ENCODE peak calls at places on chromosomes 4 and X, in four cellular contexts. J is A549, S is HCT116, H is uterus. K is an unnamed sample.

GRCh38 chr4:26052663-26053534 is 138.9 kb downstream of the SMIM20 start:
- DNase-seq in J (no peak), S (no peak), H (no peak), K (no peak)

GRCh38 chr4:112060212-112060611 is 85.0 kb upstream of the FAM241A start:
- DNase-seq in J (peak), S (peak), H (no peak), K (no peak)

GRCh38 chr4:39620551-39620950 is 18.1 kb downstream of the SMIM14 start:
- DNase-seq in J (no peak), S (no peak), H (no peak), K (no peak)

GRCh38 chrX:121389976-121390709 is 342.7 kb downstream of the GLUD2 start:
- DNase-seq in J (no peak), S (peak), H (no peak), K (no peak)

GRCh38 chr4:60216752-60217151 is 983.4 kb upstream of the ADGRL3 start:
- DNase-seq in J (no peak), S (no peak), H (no peak), K (no peak)

GRCh38 chrX:137194164-137194563 is 160.4 kb upstream of the GPR101 start:
- DNase-seq in J (peak), S (peak), H (no peak), K (no peak)

GRCh38 chr4:185793716-185794115 is 18.3 kb downstream of the SORBS2 start:
- DNase-seq in J (no peak), S (no peak), H (no peak), K (no peak)

GRCh38 chrX:316351-317325 is 2.0 kb downstream of the GTPBP6 start:
- DNase-seq in J (no peak), S (no peak), H (peak), K (no peak)

GRCh38 chrX:84078991-84079390 is 109.0 kb downstream of the RPS6KA6 start:
- DNase-seq in J (no peak), S (no peak), H (no peak), K (no peak)

GRCh38 chr4:168850016-168850415 is 160.0 kb downstream of the CBR4 start:
- DNase-seq in J (no peak), S (no peak), H (no peak), K (no peak)

GRCh38 chrX:47311857-47312774 is 58.3 kb upstream of the ZNF157 start:
- DNase-seq in J (peak), S (peak), H (peak), K (peak)

GRCh38 chrX:47570794-47571193 is 9.8 kb downstream of the ARAF start:
- DNase-seq in J (no peak), S (no peak), H (no peak), K (no peak)

GRCh38 chr4:56906534-56906933 is 1.2 kb upstream of the REST start:
- DNase-seq in J (no peak), S (no peak), H (no peak), K (no peak)

GRCh38 chrX:47662144-47662657 is 3.2 kb upstream of the UXT start:
- DNase-seq in J (peak), S (no peak), H (no peak), K (no peak)

GRCh38 chr4:24212642-24213041 is 322.8 kb upstream of the PPARGC1A start:
- DNase-seq in J (no peak), S (no peak), H (no peak), K (no peak)

DNA sequence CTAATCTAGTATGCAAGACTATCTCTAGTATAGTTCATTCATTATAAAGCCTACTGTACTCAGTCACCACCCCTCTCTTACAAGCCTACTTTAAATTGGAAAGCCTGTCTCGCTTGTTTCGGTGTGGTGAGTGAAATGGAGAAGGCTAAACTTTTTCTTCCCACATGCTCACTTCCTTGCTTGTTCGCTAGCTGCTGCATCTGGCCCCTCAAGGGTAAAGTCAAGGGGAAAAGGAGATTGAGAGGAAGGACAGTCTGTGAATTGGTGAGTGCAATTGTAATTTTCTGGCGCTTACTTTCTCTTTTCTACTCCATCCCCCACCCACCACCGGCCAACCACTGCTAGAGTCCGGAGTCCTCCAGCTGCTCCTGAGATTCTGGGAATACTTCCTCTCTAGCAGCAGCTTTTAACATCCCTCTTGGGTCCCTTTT is 12.1 kb upstream of the ARAP2 start:
- DNase-seq in J (no peak), S (no peak), H (no peak), K (no peak)
- H3K4me3 ChIP-seq in J (no peak), S (no peak), H (no peak), K (no peak)

GRCh38 chrX:53266175-53266574 is 15.2 kb downstream of the IQSEC2 start:
- DNase-seq in J (peak), S (no peak), H (no peak), K (no peak)

GRCh38 chrX:53263597-53264094 is 17.7 kb downstream of the IQSEC2 start:
- DNase-seq in J (peak), S (peak), H (no peak), K (no peak)

GRCh38 chrX:53266914-53267313 is 14.5 kb downstream of the IQSEC2 start:
- DNase-seq in J (no peak), S (no peak), H (no peak), K (no peak)

GRCh38 chrX:53268173-53268572 is 13.2 kb downstream of the IQSEC2 start:
- DNase-seq in J (no peak), S (no peak), H (no peak), K (no peak)

GRCh38 chrX:53265771-53266170 is 15.6 kb downstream of the IQSEC2 start:
- DNase-seq in J (no peak), S (no peak), H (no peak), K (no peak)
- H3K27ac ChIP-seq in J (peak), S (no peak), H (peak), K (no peak)

GRCh38 chr4:163166041-163166579 is 580 bp downstream of the NAF1 start:
- DNase-seq in J (peak), S (no peak), H (peak), K (peak)
- TF ChIP-seq POLR2A in J (no peak), S (no peak), H (no peak), K (no peak)

GRCh38 chrX:40084471-40084870 is 13.3 kb downstream of the BCOR start:
- DNase-seq in J (no peak), S (no peak), H (no peak), K (no peak)
- H3K4me3 ChIP-seq in J (no peak), S (no peak), H (no peak), K (no peak)

GRCh38 chr4:75678473-75678872 is 5.3 kb upstream of the G3BP2 start:
- DNase-seq in J (no peak), S (no peak), H (no peak), K (no peak)
- H3K27ac ChIP-seq in J (no peak), S (no peak), H (no peak), K (no peak)

GRCh38 chrX:34655496-34656258 is 1.4 kb downstream of the TMEM47 start:
- DNase-seq in J (no peak), S (no peak), H (peak), K (no peak)

GRCh38 chrX:34656467-34656841 is 631 bp downstream of the TMEM47 start:
- DNase-seq in J (no peak), S (no peak), H (peak), K (no peak)

GRCh38 chrX:34654939-34655338 is 2.1 kb downstream of the TMEM47 start:
- DNase-seq in J (no peak), S (no peak), H (no peak), K (no peak)

GRCh38 chrX:34658316-34658715 is 1.2 kb upstream of the TMEM47 start:
- DNase-seq in J (no peak), S (no peak), H (no peak), K (no peak)

GRCh38 chrX:34656842-34657780 is at the start of gene TMEM47:
- DNase-seq in J (peak), S (no peak), H (peak), K (peak)
- TF ChIP-seq POLR2A in J (peak), S (no peak), H (peak), K (no peak)

GRCh38 chrX:153725832-153726285 is 1.2 kb downstream of the ABCD1 start:
- DNase-seq in J (no peak), S (no peak), H (peak), K (no peak)
- H3K4me3 ChIP-seq in J (no peak), S (no peak), H (no peak), K (no peak)

DNA sequence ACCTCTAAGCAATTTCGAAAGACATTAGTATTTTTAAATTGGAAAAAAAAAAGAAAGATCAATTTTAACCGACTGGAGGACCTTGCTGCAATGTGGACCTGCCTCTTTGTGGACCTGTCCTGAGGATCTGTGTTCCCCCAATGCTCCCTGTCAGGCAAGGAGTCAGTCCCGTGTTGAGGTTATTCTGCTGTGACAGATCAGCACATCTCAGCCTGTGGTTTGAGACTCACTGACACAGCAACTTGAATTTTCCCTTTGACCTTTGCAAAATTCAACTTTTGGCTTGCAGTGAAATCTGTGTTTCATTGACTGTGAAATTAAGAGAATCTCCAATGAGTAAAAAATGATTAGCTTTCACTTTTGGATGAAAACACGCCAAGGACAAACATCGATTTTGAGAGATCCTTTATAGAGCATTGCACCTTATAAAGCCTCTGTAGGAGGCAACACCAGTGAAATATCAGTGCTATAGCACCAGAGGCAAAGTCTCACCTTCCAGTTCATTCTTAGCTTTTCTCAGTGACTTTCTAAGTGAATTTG is 186.9 kb downstream of the GPAT3 start:
- DNase-seq in J (no peak), S (no peak), H (no peak), K (no peak)
- H3K27ac ChIP-seq in J (no peak), S (no peak), H (no peak), K (no peak)

GRCh38 chr4:184473265-184473514 is 1.2 kb downstream of the IRF2 start:
- DNase-seq in J (no peak), S (no peak), H (no peak), K (no peak)

GRCh38 chr4:184472540-184473264 is 1.6 kb downstream of the IRF2 start:
- DNase-seq in J (peak), S (no peak), H (peak), K (peak)

GRCh38 chr4:184475096-184475461 is 729 bp upstream of the IRF2 start:
- DNase-seq in J (peak), S (no peak), H (peak), K (peak)

GRCh38 chr4:184473515-184474260 is 662 bp downstream of the IRF2 start:
- DNase-seq in J (peak), S (no peak), H (peak), K (peak)

GRCh38 chr4:184474261-184475095 is at the start of gene IRF2:
- DNase-seq in J (peak), S (peak), H (peak), K (peak)
- TF ChIP-seq POLR2A in J (no peak), S (no peak), H (peak), K (peak)

DNA sequence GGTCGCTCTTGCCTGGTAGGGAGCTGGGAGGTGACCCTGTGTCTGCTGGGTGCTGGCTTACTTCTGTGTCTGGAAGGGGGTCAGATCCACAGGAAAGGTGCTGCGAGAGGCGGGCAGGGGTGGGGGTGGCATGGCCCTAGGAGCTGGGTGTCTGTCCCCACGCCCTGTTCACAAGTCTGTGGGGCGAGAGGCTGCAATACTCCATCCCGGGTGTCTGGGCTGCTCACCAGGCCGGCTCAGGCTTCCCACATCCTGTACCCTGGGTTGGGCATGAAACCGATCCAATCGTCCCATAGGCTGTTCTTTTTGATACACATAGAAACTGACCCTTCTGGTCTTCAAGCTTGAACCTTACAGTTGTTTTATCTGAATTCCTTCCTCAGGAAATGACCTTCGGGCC is 993 bp upstream of the CTAG2 start:
- DNase-seq in J (no peak), S (no peak), H (no peak), K (no peak)
- H3K4me3 ChIP-seq in J (no peak), S (no peak), H (no peak), K (no peak)

K was measured in prostate gland.